ENCODE peak calls at places on chromosomes 11 and 22, in seven cellular contexts. M, P, Y, E, H, Z and C are unnamed samples.

GRCh38 chr22:17137861-17138425 is 16.8 kb upstream of the TMEM121B start:
- DNase-seq in E (no peak), M (no peak), H (no peak), P (no peak), Y (no peak), Z (no peak), C (no peak)

GRCh38 chr11:2420502-2421225 is 20.1 kb downstream of the TSSC4 start:
- DNase-seq in M (peak), Y (peak), H (no peak), Z (peak), E (peak), P (peak), C (peak)

GRCh38 chr22:18112440-18112839 is 1.8 kb downstream of the TUBA8 start:
- DNase-seq in H (no peak), E (no peak), Y (no peak), P (no peak), Z (no peak), M (no peak), C (no peak)

GRCh38 chr11:23021287-23021863 is 161.1 kb upstream of the CCDC179 start:
- DNase-seq in Y (peak), P (peak), H (no peak), Z (peak), E (peak), M (peak), C (peak)

GRCh38 chr22:46968359-46968740 is 205.9 kb downstream of the TBC1D22A start:
- DNase-seq in M (no peak), Y (no peak), E (no peak), H (peak), Z (no peak), P (no peak), C (no peak)

GRCh38 chr11:72225411-72225951 is 914 bp downstream of the INPPL1 start:
- DNase-seq in E (peak), P (peak), M (no peak), Y (no peak), H (peak), Z (no peak), C (peak)

GRCh38 chr11:115054541-115055538 is 376.5 kb downstream of the NXPE2 start:
- DNase-seq in Z (no peak), P (no peak), Y (no peak), H (no peak), M (no peak), E (no peak), C (no peak)

GRCh38 chr11:116980136-116980793 is 118.0 kb downstream of the SIK3 start:
- DNase-seq in Y (no peak), H (no peak), P (peak), M (no peak), E (no peak), Z (no peak), C (peak)

GRCh38 chr11:83124631-83125424 is 32.1 kb upstream of the PCF11 start:
- DNase-seq in M (no peak), P (no peak), Z (no peak), H (no peak), E (no peak), Y (no peak), C (no peak)

GRCh38 chr11:203945-204586 is 3.1 kb downstream of the BET1L start:
- DNase-seq in Y (no peak), H (peak), P (no peak), Z (no peak), M (no peak), E (peak), C (no peak)

GRCh38 chr11:69967484-69967883 is 110.6 kb upstream of the ANO1 start:
- DNase-seq in M (no peak), Z (no peak), Y (no peak), E (no peak), P (no peak), H (no peak), C (no peak)

GRCh38 chr11:210122-210802 is 2.8 kb downstream of the RIC8A start:
- DNase-seq in E (no peak), H (no peak), Y (peak), P (no peak), M (no peak), Z (peak), C (no peak)

GRCh38 chr11:131944709-131945108 is 574.3 kb downstream of the NTM start:
- DNase-seq in Z (peak), Y (peak), E (no peak), P (no peak), H (no peak), M (no peak), C (no peak)

GRCh38 chr11:113077379-113077778 is 116.2 kb downstream of the NCAM1 start:
- DNase-seq in E (no peak), P (no peak), Y (no peak), Z (no peak), H (no peak), M (no peak), C (no peak)

GRCh38 chr22:19811211-19811621 is 43.5 kb downstream of the GNB1L start:
- DNase-seq in H (peak), E (peak), P (no peak), M (no peak), Z (no peak), Y (no peak), C (no peak)

GRCh38 chr11:79062814-79063762 is 377.7 kb downstream of the TENM4 start:
- DNase-seq in P (no peak), H (no peak), M (no peak), Y (no peak), E (peak), Z (no peak), C (no peak)

GRCh38 chr22:28711820-28712777 is 29.5 kb downstream of the CHEK2 start:
- DNase-seq in Y (peak), M (no peak), H (no peak), P (no peak), Z (peak), E (no peak), C (no peak)

GRCh38 chr11:76523147-76523546 is 78.3 kb downstream of the EMSY start:
- DNase-seq in E (peak), H (no peak), Z (no peak), Y (no peak), M (no peak), P (no peak), C (no peak)

GRCh38 chr11:62458212-62459002 is 39.6 kb downstream of the SCGB1A1 start:
- DNase-seq in Z (peak), Y (no peak), H (no peak), E (no peak), M (no peak), P (no peak), C (no peak)

GRCh38 chr22:41197808-41198585 is 7.1 kb upstream of the L3MBTL2 start:
- DNase-seq in P (no peak), E (peak), M (peak), Z (no peak), H (no peak), Y (peak), C (no peak)

GRCh38 chr22:39317084-39317755 is 2.2 kb downstream of the RPL3 start:
- DNase-seq in M (peak), Z (no peak), H (no peak), P (no peak), Y (no peak), E (peak), C (no peak)

GRCh38 chr11:112355726-112356125 is 95.1 kb upstream of the PLET1 start:
- DNase-seq in P (no peak), Y (peak), Z (peak), E (peak), H (no peak), M (no peak), C (no peak)

GRCh38 chr22:29380032-29380781 is 8.2 kb downstream of the AP1B1 start:
- DNase-seq in P (no peak), Z (peak), Y (peak), H (no peak), M (no peak), E (no peak), C (no peak)

GRCh38 chr11:5686426-5686825 is 1.6 kb upstream of the TRIM5 start:
- DNase-seq in P (no peak), M (no peak), Y (no peak), H (no peak), E (no peak), Z (no peak), C (no peak)

GRCh38 chr22:20001082-20001638 is 15.5 kb downstream of the ARVCF start:
- DNase-seq in E (no peak), P (no peak), Z (no peak), H (no peak), Y (peak), M (no peak), C (no peak)

GRCh38 chr11:133508448-133508847 is 23.9 kb downstream of the OPCML start:
- DNase-seq in Z (no peak), Y (no peak), H (peak), P (no peak), E (no peak), M (no peak), C (no peak)

GRCh38 chr11:74678041-74678440 is 53.2 kb downstream of the CHRDL2 start:
- DNase-seq in Z (no peak), E (peak), H (peak), M (no peak), Y (no peak), P (no peak), C (peak)

GRCh38 chr11:128555606-128556005 is 31.8 kb downstream of the ETS1 start:
- DNase-seq in P (no peak), Z (peak), Y (peak), E (peak), H (no peak), M (no peak), C (no peak)

GRCh38 chr22:27212617-27213177 is 555.3 kb downstream of the MIAT start:
- DNase-seq in P (no peak), H (no peak), Y (peak), Z (peak), E (no peak), M (no peak), C (no peak)

GRCh38 chr22:48954781-48955311 is 872.8 kb downstream of the BRD1 start:
- DNase-seq in Z (peak), P (no peak), E (peak), H (peak), Y (no peak), M (no peak), C (no peak)

GRCh38 chr11:106880121-106880520 is 138.2 kb downstream of the GUCY1A2 start:
- DNase-seq in E (peak), P (no peak), Z (no peak), Y (no peak), M (no peak), H (no peak), C (no peak)

GRCh38 chr11:76329084-76329648 is 51.8 kb downstream of the THAP12 start:
- DNase-seq in Z (peak), Y (peak), H (peak), E (peak), P (no peak), M (no peak), C (no peak)

GRCh38 chr11:32033067-32033466 is 57.8 kb upstream of the RCN1 start:
- DNase-seq in M (no peak), H (no peak), Z (peak), E (no peak), P (no peak), Y (no peak), C (no peak)

GRCh38 chr22:27686534-27686933 is 115.0 kb downstream of the MN1 start:
- DNase-seq in P (no peak), E (no peak), Y (peak), M (no peak), Z (peak), H (no peak), C (no peak)

DNA sequence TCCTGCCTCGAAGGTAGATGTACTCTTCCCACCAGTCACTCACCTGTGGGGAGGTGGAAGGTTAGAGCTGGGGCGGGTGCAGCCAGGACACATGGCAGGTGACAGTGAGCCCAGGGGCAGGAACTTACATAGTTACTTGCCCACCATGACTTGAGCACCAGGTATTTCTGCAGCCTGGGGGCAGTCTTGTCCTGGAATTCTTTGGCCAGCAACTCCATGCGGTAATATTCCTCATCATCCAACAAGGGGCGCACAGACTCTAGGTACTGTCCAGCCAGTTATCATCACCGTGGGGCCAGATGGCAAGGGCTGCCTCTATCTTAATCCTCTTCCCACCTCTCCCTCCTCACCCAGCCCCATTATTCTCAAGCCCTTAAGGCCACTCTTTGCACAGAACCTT is 2.2 kb downstream of the CPT1B start:
- DNase-seq in P (no peak), Z (peak), M (no peak), E (peak), Y (peak), H (no peak), C (no peak)
- TF ChIP-seq CTCF in P (no peak), Z (peak), M (no peak), E (peak), Y (peak), H (peak), C (no peak)

GRCh38 chr11:44444770-44445321 is 120.6 kb upstream of the CD82 start:
- DNase-seq in Y (no peak), M (no peak), E (no peak), H (no peak), P (no peak), Z (no peak), C (no peak)

GRCh38 chr11:44443836-44444769 is 121.4 kb upstream of the CD82 start:
- DNase-seq in Z (no peak), H (no peak), E (peak), M (no peak), P (no peak), Y (no peak), C (no peak)

GRCh38 chr11:44446341-44446712 is 119.1 kb upstream of the CD82 start:
- DNase-seq in Z (no peak), P (no peak), M (no peak), Y (no peak), H (no peak), E (no peak), C (no peak)

GRCh38 chr11:44445500-44446340 is 119.7 kb upstream of the CD82 start:
- DNase-seq in H (no peak), Z (no peak), E (peak), M (no peak), P (no peak), Y (no peak), C (no peak)

GRCh38 chr11:44446996-44447771 is 118.3 kb upstream of the CD82 start:
- DNase-seq in M (no peak), P (no peak), Y (no peak), E (no peak), Z (no peak), H (no peak), C (no peak)
- TF ChIP-seq CTCF in M (no peak), P (no peak), Y (no peak), E (no peak), Z (no peak), H (no peak), C (no peak)

GRCh38 chr11:119057000-119057769 is at the start of gene HYOU1:
- DNase-seq in P (peak), Z (peak), M (peak), E (peak), Y (peak), H (peak), C (peak)
- TF ChIP-seq CTCF in P (peak), Z (peak), M (peak), E (peak), Y (peak), H (peak), C (no peak)

DNA sequence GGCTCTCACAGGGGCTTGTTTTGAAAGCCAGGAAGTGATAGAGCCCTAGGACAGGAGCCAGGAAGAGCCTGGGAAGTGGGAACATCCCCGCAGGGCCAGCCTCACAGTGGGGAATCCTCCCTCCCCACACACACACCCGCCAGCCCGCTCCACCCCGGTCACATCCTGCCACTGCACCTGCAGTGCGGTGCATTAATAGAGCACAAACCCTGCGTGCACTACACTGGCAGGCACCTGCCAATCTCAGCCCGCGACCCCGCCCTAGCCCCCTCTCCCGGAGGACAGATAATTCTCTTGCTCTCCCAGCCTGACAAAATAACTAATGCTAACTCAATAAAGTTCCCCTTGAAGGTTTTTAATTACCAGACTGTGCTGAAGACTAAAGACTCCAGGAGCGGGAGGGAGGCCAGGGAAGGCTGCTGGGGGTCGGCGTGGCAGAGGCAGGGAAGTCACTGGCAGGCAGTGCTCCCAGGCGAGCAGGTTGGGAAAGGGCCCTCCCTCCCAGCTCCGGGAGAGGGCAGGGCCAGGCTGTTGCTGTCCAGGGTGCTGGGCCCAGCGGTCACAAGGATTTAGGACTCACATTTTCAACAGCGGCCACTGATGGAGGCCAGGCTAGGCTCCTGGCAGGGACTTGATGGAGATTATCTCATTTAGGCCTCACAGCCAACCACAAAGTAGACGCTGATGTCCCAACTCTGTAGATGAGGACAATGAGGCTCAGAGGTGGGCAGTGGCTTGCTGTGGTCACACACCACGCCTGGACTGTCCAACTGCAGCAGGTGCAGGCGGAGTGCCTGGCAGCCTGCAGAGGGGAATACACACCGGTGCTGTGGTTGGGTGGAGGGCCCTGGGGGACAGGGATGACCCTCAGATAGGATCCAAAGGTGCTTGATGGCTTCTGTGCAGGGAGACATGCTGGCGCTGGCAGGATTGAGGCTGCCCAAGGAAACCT is 23.9 kb upstream of the TCF20 start:
- DNase-seq in H (peak), Z (peak), M (no peak), P (no peak), E (peak), Y (peak), C (no peak)
- TF ChIP-seq CTCF in H (no peak), Z (no peak), M (no peak), P (no peak), E (no peak), Y (no peak), C (no peak)